ENCODE peak calls at places on chromosomes 12 and 14, in four cellular contexts. One of them, this sample, is unnamed.

GRCh38 chr12:13411287-13411686 is 214.8 kb downstream of the EMP1 start:
- DNase-seq in DND-41: no peak
- DNase-seq in HFF-Myc: no peak
- DNase-seq in H9: no peak
- DNase-seq in this sample: no peak

GRCh38 chr12:288687-289086 is 26.1 kb upstream of the SLC6A13 start:
- DNase-seq in DND-41: no peak
- DNase-seq in H9: no peak
- DNase-seq in HFF-Myc: no peak
- DNase-seq in this sample: no peak

GRCh38 chr12:48788522-48788851 is 402 bp downstream of the ADCY6 start:
- DNase-seq in H9: no peak
- DNase-seq in HFF-Myc: no peak
- DNase-seq in DND-41: no peak
- DNase-seq in this sample: peak; percentile 66

GRCh38 chr14:83777516-83777915 is 1752.4 kb upstream of the FLRT2 start:
- DNase-seq in H9: no peak
- DNase-seq in DND-41: no peak
- DNase-seq in HFF-Myc: no peak
- DNase-seq in this sample: no peak

GRCh38 chr12:41418586-41418985 is 230.5 kb downstream of the PDZRN4 start:
- DNase-seq in H9: peak; percentile 34
- DNase-seq in DND-41: no peak
- DNase-seq in HFF-Myc: no peak
- DNase-seq in this sample: peak; percentile 63

GRCh38 chr12:22625671-22626251 is 790 bp downstream of the ETNK1 start:
- DNase-seq in H9: peak; percentile 67
- DNase-seq in HFF-Myc: peak; percentile 17
- DNase-seq in DND-41: peak; percentile 46
- DNase-seq in this sample: peak; percentile 87

GRCh38 chr14:29528889-29529288 is 398.8 kb downstream of the PRKD1 start:
- DNase-seq in H9: no peak
- DNase-seq in HFF-Myc: no peak
- DNase-seq in DND-41: no peak
- DNase-seq in this sample: no peak

GRCh38 chr12:22477166-22477893 is 67.0 kb downstream of the C2CD5 start:
- DNase-seq in HFF-Myc: peak; percentile 5
- DNase-seq in H9: no peak
- DNase-seq in DND-41: no peak
- DNase-seq in this sample: no peak

GRCh38 chr14:97458302-97459137 is 661.3 kb downstream of the VRK1 start:
- DNase-seq in HFF-Myc: no peak
- DNase-seq in DND-41: peak; percentile 88
- DNase-seq in H9: peak; percentile 88
- DNase-seq in this sample: peak; percentile 91

GRCh38 chr14:36524874-36525745 is 5.1 kb upstream of the NKX2-1 start:
- DNase-seq in DND-41: no peak
- DNase-seq in H9: peak; percentile 90
- DNase-seq in HFF-Myc: no peak
- DNase-seq in this sample: peak; percentile 95

GRCh38 chr12:25962932-25963525 is 4.5 kb downstream of the RASSF8 start:
- DNase-seq in DND-41: no peak
- DNase-seq in HFF-Myc: no peak
- DNase-seq in H9: no peak
- DNase-seq in this sample: no peak

GRCh38 chr14:79549515-79549914 is 661.8 kb downstream of the DIO2 start:
- DNase-seq in DND-41: no peak
- DNase-seq in HFF-Myc: no peak
- DNase-seq in H9: no peak
- DNase-seq in this sample: no peak

DNA sequence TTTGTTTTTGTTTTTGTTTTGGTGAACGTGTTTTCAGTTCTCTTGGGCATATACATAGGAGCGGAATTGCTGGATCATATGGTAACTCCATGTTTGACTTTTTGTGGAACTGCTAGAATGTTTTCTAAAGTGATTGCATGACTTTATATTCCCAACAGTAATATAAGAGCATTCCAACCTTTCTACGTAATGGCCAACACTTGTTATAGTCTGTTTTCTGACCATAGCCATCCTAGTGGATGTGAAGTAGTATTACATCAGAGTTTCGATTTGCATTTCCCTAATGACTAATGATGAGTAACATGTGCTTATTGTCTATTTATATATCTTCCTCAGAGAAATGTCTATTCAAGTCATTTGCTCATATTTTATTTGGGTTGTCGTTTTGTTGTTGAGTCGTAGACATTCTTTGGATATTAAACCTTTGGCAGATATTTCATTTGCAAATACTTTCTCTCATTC is 268.7 kb downstream of the AEBP2 start:
- DNase-seq in HFF-Myc: peak; percentile 25
- DNase-seq in H9: no peak
- DNase-seq in DND-41: no peak
- DNase-seq in this sample: no peak
- TF ChIP-seq CTCF in HFF-Myc: no peak
- TF ChIP-seq CTCF in H9: peak; percentile 46
- TF ChIP-seq CTCF in DND-41: peak; percentile 22
- TF ChIP-seq CTCF in this sample: peak; percentile 65

DNA sequence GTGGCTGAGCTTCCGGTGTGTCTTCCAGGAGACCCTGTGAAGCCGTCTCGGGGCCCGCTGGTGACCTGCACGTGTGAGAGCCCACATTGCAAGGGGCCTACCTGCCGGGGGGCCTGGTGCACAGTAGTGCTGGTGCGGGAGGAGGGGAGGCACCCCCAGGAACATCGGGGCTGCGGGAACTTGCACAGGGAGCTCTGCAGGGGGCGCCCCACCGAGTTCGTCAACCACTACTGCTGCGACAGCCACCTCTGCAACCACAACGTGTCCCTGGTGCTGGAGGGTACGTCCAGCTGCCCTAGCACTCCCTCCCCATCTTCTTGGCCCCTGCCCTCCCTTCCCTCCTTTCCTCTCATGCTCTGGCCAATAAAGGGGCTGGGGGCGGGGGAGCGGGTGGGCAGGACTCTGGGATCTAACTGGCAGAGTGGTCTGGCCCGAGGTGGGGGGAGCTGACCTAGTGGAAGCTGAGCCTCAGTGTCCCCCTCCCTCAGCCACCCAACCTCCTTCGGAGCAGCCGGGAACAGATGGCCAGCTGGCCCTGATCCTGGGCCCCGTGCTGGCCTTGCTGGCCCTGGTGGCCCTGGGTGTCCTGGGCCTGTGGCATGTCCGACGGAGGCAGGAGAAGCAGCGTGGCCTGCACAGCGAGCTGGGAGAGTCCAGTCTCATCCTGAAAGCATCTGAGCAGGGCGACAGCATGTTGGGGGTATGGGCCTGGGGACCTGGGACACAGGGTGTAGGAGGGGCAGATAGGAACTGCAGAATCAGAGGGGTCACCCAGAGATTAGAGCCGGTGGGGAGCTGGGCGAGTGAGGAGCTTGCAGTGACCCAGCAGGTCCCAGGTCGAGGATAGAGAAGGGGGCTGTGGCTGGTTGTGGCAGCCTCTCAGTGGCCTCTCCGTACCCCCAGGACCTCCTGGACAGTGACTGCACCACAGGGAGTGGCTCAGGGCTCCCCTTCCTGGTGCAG is 6.0 kb downstream of the ACVRL1 start:
- DNase-seq in DND-41: no peak
- DNase-seq in HFF-Myc: no peak
- DNase-seq in H9: peak; percentile 74
- DNase-seq in this sample: peak; percentile 86
- TF ChIP-seq CTCF in DND-41: peak; percentile 47
- TF ChIP-seq CTCF in HFF-Myc: peak; percentile 10
- TF ChIP-seq CTCF in H9: peak; percentile 63
- TF ChIP-seq CTCF in this sample: peak; percentile 71

GRCh38 chr12:27123642-27124041 is 41.3 kb upstream of the C12orf71 start:
- DNase-seq in HFF-Myc: no peak
- DNase-seq in DND-41: no peak
- DNase-seq in H9: no peak
- DNase-seq in this sample: no peak
- TF ChIP-seq CTCF in HFF-Myc: no peak
- TF ChIP-seq CTCF in DND-41: peak; percentile 47
- TF ChIP-seq CTCF in H9: peak; percentile 51
- TF ChIP-seq CTCF in this sample: peak; percentile 75

GRCh38 chr12:3133410-3133793 is 56.2 kb downstream of the TSPAN9 start:
- DNase-seq in DND-41: no peak
- DNase-seq in HFF-Myc: no peak
- DNase-seq in H9: no peak
- DNase-seq in this sample: no peak

GRCh38 chr12:3131129-3131528 is 54.0 kb downstream of the TSPAN9 start:
- DNase-seq in DND-41: no peak
- DNase-seq in HFF-Myc: no peak
- DNase-seq in H9: peak; percentile 29
- DNase-seq in this sample: no peak

GRCh38 chr12:3134526-3135135 is 57.5 kb downstream of the TSPAN9 start:
- DNase-seq in H9: peak; percentile 24
- DNase-seq in DND-41: no peak
- DNase-seq in HFF-Myc: no peak
- DNase-seq in this sample: no peak

GRCh38 chr12:3134126-3134525 is 56.9 kb downstream of the TSPAN9 start:
- DNase-seq in H9: no peak
- DNase-seq in HFF-Myc: no peak
- DNase-seq in DND-41: no peak
- DNase-seq in this sample: no peak

GRCh38 chr12:3132636-3133409 is 55.6 kb downstream of the TSPAN9 start:
- DNase-seq in H9: peak; percentile 87
- DNase-seq in DND-41: no peak
- DNase-seq in HFF-Myc: no peak
- DNase-seq in this sample: peak; percentile 91
- TF ChIP-seq CTCF in H9: peak; percentile 50
- TF ChIP-seq CTCF in DND-41: no peak
- TF ChIP-seq CTCF in HFF-Myc: no peak
- TF ChIP-seq CTCF in this sample: peak; percentile 77

GRCh38 chr12:88530868-88531267 is 49.4 kb downstream of the KITLG start:
- DNase-seq in DND-41: no peak
- DNase-seq in H9: no peak
- DNase-seq in HFF-Myc: no peak
- DNase-seq in this sample: no peak
- TF ChIP-seq CTCF in DND-41: no peak
- TF ChIP-seq CTCF in H9: no peak
- TF ChIP-seq CTCF in HFF-Myc: no peak
- TF ChIP-seq CTCF in this sample: no peak

GRCh38 chr12:47758834-47759690 is at the start of gene RAPGEF3:
- DNase-seq in H9: peak; percentile 89
- DNase-seq in HFF-Myc: no peak
- DNase-seq in DND-41: peak; percentile 71
- DNase-seq in this sample: peak; percentile 96
- TF ChIP-seq CTCF in H9: peak; percentile 63
- TF ChIP-seq CTCF in HFF-Myc: peak; percentile 41
- TF ChIP-seq CTCF in DND-41: peak; percentile 62
- TF ChIP-seq CTCF in this sample: peak; percentile 66

GRCh38 chr14:106562451-106562850 is 1036.1 kb downstream of the TMEM121 start:
- DNase-seq in DND-41: no peak
- DNase-seq in H9: no peak
- DNase-seq in HFF-Myc: no peak
- DNase-seq in this sample: no peak

DNA sequence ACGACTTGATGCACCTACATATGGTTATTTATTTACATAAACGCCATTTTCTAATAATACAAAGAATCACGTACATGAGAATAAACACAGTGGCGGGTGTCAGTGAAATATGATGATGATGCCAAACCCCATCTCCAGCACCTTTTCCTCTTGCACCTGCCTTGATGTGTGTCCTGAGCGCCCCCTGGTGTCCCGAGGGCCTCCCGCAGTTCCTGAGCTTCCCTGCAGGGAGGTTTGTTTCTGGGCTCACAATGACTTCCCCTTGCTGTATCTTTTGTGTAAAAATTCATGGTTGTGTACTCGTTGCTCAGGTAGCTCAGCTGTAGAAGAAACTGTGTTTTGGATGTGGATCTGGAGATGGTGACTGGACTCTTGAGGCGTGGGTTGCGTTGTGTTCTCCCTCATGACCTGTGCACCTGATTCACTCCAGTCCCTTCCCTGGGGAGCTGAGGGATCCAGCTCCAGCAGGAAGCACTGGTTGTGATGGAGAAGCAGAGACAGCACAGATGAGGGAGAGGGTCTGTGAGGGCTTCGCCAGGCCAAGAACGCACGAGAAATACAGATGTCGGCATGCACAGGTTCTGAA is 1037.8 kb downstream of the TMEM121 start:
- DNase-seq in DND-41: peak; percentile 86
- DNase-seq in H9: no peak
- DNase-seq in HFF-Myc: no peak
- DNase-seq in this sample: peak; percentile 68
- TF ChIP-seq CTCF in DND-41: peak; percentile 90
- TF ChIP-seq CTCF in H9: peak; percentile 45
- TF ChIP-seq CTCF in HFF-Myc: peak; percentile 35
- TF ChIP-seq CTCF in this sample: peak; percentile 61

DNA sequence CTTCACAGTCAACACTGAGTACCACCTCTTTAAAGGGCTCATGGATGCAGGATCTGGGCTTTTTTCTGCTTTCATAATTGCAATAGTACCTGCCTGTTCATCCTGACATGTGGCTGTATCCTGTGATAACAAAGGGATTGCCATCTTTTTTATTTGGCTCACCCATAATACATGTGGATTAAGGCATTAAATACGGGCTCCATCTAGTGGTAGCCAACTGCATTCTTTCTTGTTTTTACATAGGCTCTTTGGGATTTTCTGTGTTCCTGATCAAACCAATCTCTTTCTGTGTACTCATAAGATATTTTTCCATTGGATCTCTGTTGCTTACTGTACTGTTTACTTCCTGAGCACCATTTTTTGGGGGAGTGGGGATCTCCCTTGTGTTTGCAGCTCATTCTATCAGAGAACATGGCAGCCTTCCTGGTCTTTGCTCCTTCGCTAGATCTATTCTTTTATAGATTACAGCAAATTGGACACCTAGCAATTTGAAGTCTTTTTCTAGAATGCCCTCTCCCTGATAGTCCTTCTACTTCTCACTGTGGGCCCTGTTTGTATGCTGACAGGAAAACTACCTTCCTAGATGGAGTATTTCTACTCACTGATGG is 723.4 kb upstream of the MDGA2 start:
- DNase-seq in HFF-Myc: peak; percentile 3
- DNase-seq in H9: no peak
- DNase-seq in DND-41: peak; percentile 8
- DNase-seq in this sample: peak; percentile 52
- TF ChIP-seq CTCF in HFF-Myc: peak; percentile 36
- TF ChIP-seq CTCF in H9: peak; percentile 84
- TF ChIP-seq CTCF in DND-41: peak; percentile 81
- TF ChIP-seq CTCF in this sample: peak; percentile 91

GRCh38 chr12:57487597-57488396 is at the start of gene MARS1:
- DNase-seq in H9: peak; percentile 97
- DNase-seq in HFF-Myc: peak; percentile 96
- DNase-seq in DND-41: peak; percentile 95
- DNase-seq in this sample: peak; percentile 99
- TF ChIP-seq CTCF in H9: peak; percentile 35
- TF ChIP-seq CTCF in HFF-Myc: no peak
- TF ChIP-seq CTCF in DND-41: peak; percentile 59
- TF ChIP-seq CTCF in this sample: no peak

This sample was measured in endodermal cell.